ENCODE peak calls at places on chromosomes 5 and 9, in nine cellular contexts. V is stimulated activated CD4-positive, alpha-beta T cell treated with anti-CD3 and anti-CD28 coated beads, Interleukin-2, amount 100 ng/mL, for 48 hours; I is activated CD8-positive, alpha-beta memory T cell treated with anti-CD3 and anti-CD28 coated beads, Interleukin-2, amount 10 ng/mL, durations not matched to agents 7 days and 5 days; P is posterior cingulate gyrus; U is body of pancreas; T is NCI-H146; H is stimulated activated CD8-positive, alpha-beta memory T cell treated with anti-CD3 and anti-CD28 coated beads, Interleukin-4, amount 100 ng/mL, for 1 hour; Z is AG04450; J is esophagus squamous epithelium. C is an unnamed sample.

GRCh38 chr5:136032564-136032963 is 3.8 kb downstream of the TGFBI start:
- DNase-seq in V (no peak), I (no peak), P (no peak), U (no peak), T (no peak), H (no peak), Z (peak), J (no peak), C (no peak)

GRCh38 chr9:124202447-124202971 is 55.2 kb upstream of the NEK6 start:
- DNase-seq in V (peak), I (peak), P (peak), U (no peak), T (no peak), H (peak), Z (no peak), J (no peak), C (no peak)

GRCh38 chr5:150112211-150113046 is 26.1 kb upstream of the CSF1R start:
- DNase-seq in V (no peak), I (peak), P (no peak), U (no peak), T (no peak), H (no peak), Z (peak), J (no peak), C (peak)

GRCh38 chr5:9785751-9786150 is 155.6 kb upstream of the TAS2R1 start:
- DNase-seq in V (no peak), I (no peak), P (no peak), U (no peak), T (no peak), H (no peak), Z (no peak), J (no peak), C (no peak)

GRCh38 chr5:68711311-68712200 is 382.3 kb upstream of the SLC30A5 start:
- DNase-seq in V (no peak), I (peak), P (peak), U (no peak), T (no peak), H (no peak), Z (no peak), J (no peak), C (no peak)

GRCh38 chr5:68258531-68258930 is 43.0 kb downstream of the PIK3R1 start:
- DNase-seq in V (no peak), I (no peak), P (no peak), U (no peak), T (no peak), H (no peak), Z (no peak), J (no peak), C (no peak)

GRCh38 chr5:138180183-138180782 is 1.4 kb downstream of the KIF20A start:
- DNase-seq in V (no peak), I (no peak), P (no peak), U (no peak), T (peak), H (no peak), Z (peak), J (no peak), C (peak)

GRCh38 chr5:68332546-68332945 is 117.0 kb downstream of the PIK3R1 start:
- DNase-seq in V (no peak), I (no peak), P (no peak), U (no peak), T (no peak), H (no peak), Z (no peak), J (no peak), C (no peak)

GRCh38 chr5:113526421-113526820 is 12.9 kb downstream of the YTHDC2 start:
- DNase-seq in V (no peak), I (no peak), P (no peak), U (no peak), T (no peak), H (no peak), Z (no peak), J (no peak), C (no peak)

GRCh38 chr9:126347911-126348760 is 21.5 kb downstream of the MVB12B start:
- DNase-seq in V (no peak), I (no peak), P (no peak), U (no peak), T (no peak), H (no peak), Z (no peak), J (no peak), C (peak)

GRCh38 chr5:1551426-1551825 is 27.7 kb upstream of the LPCAT1 start:
- DNase-seq in V (no peak), I (peak), P (no peak), U (no peak), T (no peak), H (no peak), Z (no peak), J (no peak), C (no peak)

GRCh38 chr9:120532475-120532874 is 47.5 kb downstream of the CDK5RAP2 start:
- DNase-seq in V (no peak), I (no peak), P (no peak), U (no peak), T (no peak), H (no peak), Z (no peak), J (no peak), C (no peak)

GRCh38 chr9:100498592-100498991 is 25.6 kb downstream of the TMEFF1 start:
- DNase-seq in V (no peak), I (no peak), P (no peak), U (no peak), T (no peak), H (no peak), Z (no peak), J (no peak), C (no peak)

GRCh38 chr5:143865421-143865820 is 53.5 kb downstream of the HMHB1 start:
- DNase-seq in V (no peak), I (no peak), P (no peak), U (no peak), T (no peak), H (no peak), Z (no peak), J (no peak), C (no peak)

GRCh38 chr5:147168578-147169327 is 66.1 kb upstream of the STK32A start:
- DNase-seq in V (no peak), I (no peak), P (no peak), U (no peak), T (no peak), H (no peak), Z (no peak), J (no peak), C (no peak)

GRCh38 chr5:14218480-14218879 is 75.3 kb downstream of the TRIO start:
- DNase-seq in V (no peak), I (no peak), P (no peak), U (no peak), T (no peak), H (no peak), Z (no peak), J (no peak), C (no peak)

GRCh38 chr5:53368516-53368915 is 111.9 kb upstream of the FST start:
- DNase-seq in V (no peak), I (no peak), P (no peak), U (no peak), T (no peak), H (no peak), Z (peak), J (no peak), C (no peak)

GRCh38 chr5:169439362-169439761 is 138.4 kb upstream of the SLIT3 start:
- DNase-seq in V (no peak), I (no peak), P (no peak), U (no peak), T (no peak), H (no peak), Z (no peak), J (no peak), C (no peak)

GRCh38 chr5:80825780-80826460 is 134.2 kb upstream of the RASGRF2 start:
- DNase-seq in V (no peak), I (no peak), P (no peak), U (no peak), T (no peak), H (no peak), Z (no peak), J (no peak), C (no peak)

GRCh38 chr9:114643906-114644305 is 13.7 kb downstream of the TEX53 start:
- DNase-seq in V (no peak), I (no peak), P (no peak), U (no peak), T (no peak), H (no peak), Z (no peak), J (no peak), C (peak)

GRCh38 chr5:96868603-96869371 is 7.5 kb upstream of the ERAP2 start:
- DNase-seq in V (no peak), I (no peak), P (no peak), U (no peak), T (peak), H (no peak), Z (peak), J (no peak), C (no peak)

GRCh38 chr5:56516936-56517521 is 283.9 kb upstream of the ANKRD55 start:
- DNase-seq in V (no peak), I (no peak), P (no peak), U (peak), T (peak), H (no peak), Z (no peak), J (no peak), C (no peak)

GRCh38 chr9:22079873-22080341 is 70.8 kb upstream of the CDKN2B start:
- DNase-seq in V (peak), I (peak), P (no peak), U (no peak), T (no peak), H (no peak), Z (peak), J (no peak), C (peak)

GRCh38 chr5:124343451-124343867 is 403.0 kb downstream of the ZNF608 start:
- DNase-seq in V (no peak), I (no peak), P (no peak), U (no peak), T (no peak), H (no peak), Z (peak), J (no peak), C (peak)

GRCh38 chr5:80408976-80409926 is 1.4 kb downstream of the ZFYVE16 start:
- DNase-seq in V (no peak), I (no peak), P (no peak), U (no peak), T (no peak), H (no peak), Z (no peak), J (no peak), C (no peak)

GRCh38 chr5:7391215-7391614 is 4.7 kb upstream of the ADCY2 start:
- DNase-seq in V (no peak), I (no peak), P (no peak), U (peak), T (no peak), H (no peak), Z (no peak), J (no peak), C (no peak)

GRCh38 chr5:97044057-97044456 is 98.4 kb downstream of the LIX1 start:
- DNase-seq in V (no peak), I (no peak), P (no peak), U (peak), T (no peak), H (no peak), Z (no peak), J (no peak), C (no peak)

GRCh38 chr9:70013598-70014196 is 30.0 kb upstream of the MAMDC2 start:
- DNase-seq in V (no peak), I (no peak), P (no peak), U (no peak), T (peak), H (no peak), Z (peak), J (no peak), C (peak)

GRCh38 chr9:137044502-137045177 is 1.3 kb downstream of the NPDC1 start:
- DNase-seq in V (no peak), I (no peak), P (peak), U (peak), T (no peak), H (no peak), Z (no peak), J (no peak), C (no peak)

GRCh38 chr9:73611072-73611471 is 459.4 kb downstream of the ANXA1 start:
- DNase-seq in V (no peak), I (no peak), P (no peak), U (no peak), T (no peak), H (no peak), Z (no peak), J (no peak), C (no peak)

GRCh38 chr9:126697350-126697749 is 83.6 kb downstream of the LMX1B start:
- DNase-seq in V (no peak), I (no peak), P (no peak), U (no peak), T (no peak), H (no peak), Z (no peak), J (no peak), C (no peak)

C was measured in astrocyte of the cerebellum.